ENCODE peak calls at places on chromosomes 16 and 17, in seven cellular contexts. One of them, this sample, is unnamed.

GRCh38 chr16:55056585-55057520 is 126.2 kb downstream of the IRX5 start:
- DNase-seq in GM23248: peak; percentile 45
- DNase-seq in fibroblast of villous mesenchyme: no peak
- DNase-seq in iris pigment epithelial cell: no peak
- DNase-seq in NCI-H2081 treated with DMSO at 0.1 percent for 48 hours: no peak
- DNase-seq in COR-L47: no peak
- DNase-seq in substantia nigra: no peak
- DNase-seq in this sample: no peak

GRCh38 chr16:997440-998051 is 16.0 kb downstream of the SOX8 start:
- DNase-seq in GM23248: peak; percentile 42
- DNase-seq in fibroblast of villous mesenchyme: peak; percentile 28
- DNase-seq in iris pigment epithelial cell: peak; percentile 57
- DNase-seq in NCI-H2081 treated with DMSO at 0.1 percent for 48 hours: no peak
- DNase-seq in COR-L47: peak; percentile 82
- DNase-seq in substantia nigra: no peak
- DNase-seq in this sample: peak; percentile 62

GRCh38 chr16:49020436-49020835 is 261.2 kb downstream of the CBLN1 start:
- DNase-seq in GM23248: no peak
- DNase-seq in fibroblast of villous mesenchyme: no peak
- DNase-seq in iris pigment epithelial cell: no peak
- DNase-seq in NCI-H2081 treated with DMSO at 0.1 percent for 48 hours: no peak
- DNase-seq in COR-L47: no peak
- DNase-seq in substantia nigra: no peak
- DNase-seq in this sample: no peak

GRCh38 chr16:86503830-86504229 is 6.5 kb upstream of the FOXF1 start:
- DNase-seq in GM23248: no peak
- DNase-seq in fibroblast of villous mesenchyme: no peak
- DNase-seq in iris pigment epithelial cell: no peak
- DNase-seq in NCI-H2081 treated with DMSO at 0.1 percent for 48 hours: no peak
- DNase-seq in COR-L47: no peak
- DNase-seq in substantia nigra: no peak
- DNase-seq in this sample: no peak

GRCh38 chr16:28063611-28064061 is at the start of gene GSG1L:
- DNase-seq in GM23248: peak; percentile 12
- DNase-seq in fibroblast of villous mesenchyme: no peak
- DNase-seq in iris pigment epithelial cell: no peak
- DNase-seq in NCI-H2081 treated with DMSO at 0.1 percent for 48 hours: no peak
- DNase-seq in COR-L47: no peak
- DNase-seq in substantia nigra: no peak
- DNase-seq in this sample: no peak

GRCh38 chr17:8674344-8675305 is 44.1 kb upstream of the MYH10 start:
- DNase-seq in GM23248: peak; percentile 55
- DNase-seq in fibroblast of villous mesenchyme: peak; percentile 59
- DNase-seq in iris pigment epithelial cell: no peak
- DNase-seq in NCI-H2081 treated with DMSO at 0.1 percent for 48 hours: no peak
- DNase-seq in COR-L47: no peak
- DNase-seq in substantia nigra: no peak
- DNase-seq in this sample: no peak

GRCh38 chr16:17850626-17851265 is 380.0 kb upstream of the XYLT1 start:
- DNase-seq in GM23248: no peak
- DNase-seq in fibroblast of villous mesenchyme: no peak
- DNase-seq in iris pigment epithelial cell: no peak
- DNase-seq in NCI-H2081 treated with DMSO at 0.1 percent for 48 hours: no peak
- DNase-seq in COR-L47: no peak
- DNase-seq in substantia nigra: no peak
- DNase-seq in this sample: no peak

GRCh38 chr16:46883353-46883689 is 841 bp upstream of the GPT2 start:
- DNase-seq in GM23248: no peak
- DNase-seq in fibroblast of villous mesenchyme: no peak
- DNase-seq in iris pigment epithelial cell: no peak
- DNase-seq in NCI-H2081 treated with DMSO at 0.1 percent for 48 hours: no peak
- DNase-seq in COR-L47: peak; percentile 61
- DNase-seq in substantia nigra: peak; percentile 29
- DNase-seq in this sample: no peak

GRCh38 chr16:61818850-61819249 is 217.4 kb downstream of the CDH8 start:
- DNase-seq in GM23248: no peak
- DNase-seq in fibroblast of villous mesenchyme: no peak
- DNase-seq in iris pigment epithelial cell: no peak
- DNase-seq in NCI-H2081 treated with DMSO at 0.1 percent for 48 hours: no peak
- DNase-seq in COR-L47: no peak
- DNase-seq in substantia nigra: no peak
- DNase-seq in this sample: no peak

GRCh38 chr16:52436646-52437645 is 110.0 kb downstream of the TOX3 start:
- DNase-seq in GM23248: no peak
- DNase-seq in fibroblast of villous mesenchyme: no peak
- DNase-seq in iris pigment epithelial cell: no peak
- DNase-seq in NCI-H2081 treated with DMSO at 0.1 percent for 48 hours: no peak
- DNase-seq in COR-L47: no peak
- DNase-seq in substantia nigra: no peak
- DNase-seq in this sample: no peak

GRCh38 chr16:74574146-74574545 is 32.8 kb downstream of the GLG1 start:
- DNase-seq in GM23248: no peak
- DNase-seq in fibroblast of villous mesenchyme: no peak
- DNase-seq in iris pigment epithelial cell: no peak
- DNase-seq in NCI-H2081 treated with DMSO at 0.1 percent for 48 hours: no peak
- DNase-seq in COR-L47: no peak
- DNase-seq in substantia nigra: no peak
- DNase-seq in this sample: no peak

GRCh38 chr17:9206160-9206988 is 185.1 kb downstream of the NTN1 start:
- DNase-seq in GM23248: no peak
- DNase-seq in fibroblast of villous mesenchyme: no peak
- DNase-seq in iris pigment epithelial cell: no peak
- DNase-seq in NCI-H2081 treated with DMSO at 0.1 percent for 48 hours: no peak
- DNase-seq in COR-L47: no peak
- DNase-seq in substantia nigra: no peak
- DNase-seq in this sample: no peak

GRCh38 chr16:28182183-28182582 is 29.6 kb downstream of the XPO6 start:
- DNase-seq in GM23248: peak; percentile 64
- DNase-seq in fibroblast of villous mesenchyme: peak; percentile 28
- DNase-seq in iris pigment epithelial cell: no peak
- DNase-seq in NCI-H2081 treated with DMSO at 0.1 percent for 48 hours: no peak
- DNase-seq in COR-L47: no peak
- DNase-seq in substantia nigra: no peak
- DNase-seq in this sample: no peak

GRCh38 chr16:57994778-57995177 is 5.7 kb downstream of the ZNF319 start:
- DNase-seq in GM23248: peak; percentile 77
- DNase-seq in fibroblast of villous mesenchyme: peak; percentile 39
- DNase-seq in iris pigment epithelial cell: peak; percentile 51
- DNase-seq in NCI-H2081 treated with DMSO at 0.1 percent for 48 hours: no peak
- DNase-seq in COR-L47: peak; percentile 29
- DNase-seq in substantia nigra: no peak
- DNase-seq in this sample: peak; percentile 40

GRCh38 chr16:78434401-78434800 is 334.9 kb downstream of the WWOX start:
- DNase-seq in GM23248: no peak
- DNase-seq in fibroblast of villous mesenchyme: no peak
- DNase-seq in iris pigment epithelial cell: no peak
- DNase-seq in NCI-H2081 treated with DMSO at 0.1 percent for 48 hours: no peak
- DNase-seq in COR-L47: no peak
- DNase-seq in substantia nigra: no peak
- DNase-seq in this sample: no peak

GRCh38 chr17:45394913-45395568 is 37.6 kb downstream of the ARHGAP27 start:
- DNase-seq in GM23248: peak; percentile 89
- DNase-seq in fibroblast of villous mesenchyme: peak; percentile 86
- DNase-seq in iris pigment epithelial cell: peak; percentile 84
- DNase-seq in NCI-H2081 treated with DMSO at 0.1 percent for 48 hours: no peak
- DNase-seq in COR-L47: peak; percentile 58
- DNase-seq in substantia nigra: no peak
- DNase-seq in this sample: no peak

GRCh38 chr17:58356231-58356630 is 4.2 kb upstream of the SUPT4H1 start:
- DNase-seq in GM23248: no peak
- DNase-seq in fibroblast of villous mesenchyme: no peak
- DNase-seq in iris pigment epithelial cell: no peak
- DNase-seq in NCI-H2081 treated with DMSO at 0.1 percent for 48 hours: no peak
- DNase-seq in COR-L47: no peak
- DNase-seq in substantia nigra: no peak
- DNase-seq in this sample: no peak

GRCh38 chr17:48546924-48547838 is 2.3 kb upstream of the HOXB2 start:
- DNase-seq in GM23248: peak; percentile 59
- DNase-seq in fibroblast of villous mesenchyme: peak; percentile 76
- DNase-seq in iris pigment epithelial cell: no peak
- DNase-seq in NCI-H2081 treated with DMSO at 0.1 percent for 48 hours: peak; percentile 93
- DNase-seq in COR-L47: peak; percentile 48
- DNase-seq in substantia nigra: no peak
- DNase-seq in this sample: no peak

GRCh38 chr16:80997139-80997798 is 9.4 kb downstream of the CMC2 start:
- DNase-seq in GM23248: peak; percentile 12
- DNase-seq in fibroblast of villous mesenchyme: peak; percentile 56
- DNase-seq in iris pigment epithelial cell: peak; percentile 36
- DNase-seq in NCI-H2081 treated with DMSO at 0.1 percent for 48 hours: no peak
- DNase-seq in COR-L47: no peak
- DNase-seq in substantia nigra: no peak
- DNase-seq in this sample: no peak

GRCh38 chr17:70437656-70438055 is 268.3 kb downstream of the KCNJ2 start:
- DNase-seq in GM23248: no peak
- DNase-seq in fibroblast of villous mesenchyme: no peak
- DNase-seq in iris pigment epithelial cell: no peak
- DNase-seq in NCI-H2081 treated with DMSO at 0.1 percent for 48 hours: no peak
- DNase-seq in COR-L47: no peak
- DNase-seq in substantia nigra: no peak
- DNase-seq in this sample: no peak

GRCh38 chr16:72858611-72859493 is 189.1 kb downstream of the ZFHX3 start:
- DNase-seq in GM23248: no peak
- DNase-seq in fibroblast of villous mesenchyme: peak; percentile 73
- DNase-seq in iris pigment epithelial cell: peak; percentile 53
- DNase-seq in NCI-H2081 treated with DMSO at 0.1 percent for 48 hours: no peak
- DNase-seq in COR-L47: no peak
- DNase-seq in substantia nigra: no peak
- DNase-seq in this sample: no peak

GRCh38 chr16:81500833-81501521 is 56.4 kb downstream of the CMIP start:
- DNase-seq in GM23248: no peak
- DNase-seq in fibroblast of villous mesenchyme: peak; percentile 97
- DNase-seq in iris pigment epithelial cell: peak; percentile 87
- DNase-seq in NCI-H2081 treated with DMSO at 0.1 percent for 48 hours: no peak
- DNase-seq in COR-L47: no peak
- DNase-seq in substantia nigra: no peak
- DNase-seq in this sample: peak; percentile 49

GRCh38 chr16:86396318-86396882 is 113.9 kb upstream of the FOXF1 start:
- DNase-seq in GM23248: peak; percentile 83
- DNase-seq in fibroblast of villous mesenchyme: peak; percentile 98
- DNase-seq in iris pigment epithelial cell: peak; percentile 82
- DNase-seq in NCI-H2081 treated with DMSO at 0.1 percent for 48 hours: no peak
- DNase-seq in COR-L47: no peak
- DNase-seq in substantia nigra: no peak
- DNase-seq in this sample: no peak

GRCh38 chr17:35163886-35164285 is 16.3 kb downstream of the UNC45B start:
- DNase-seq in GM23248: no peak
- DNase-seq in fibroblast of villous mesenchyme: no peak
- DNase-seq in iris pigment epithelial cell: no peak
- DNase-seq in NCI-H2081 treated with DMSO at 0.1 percent for 48 hours: no peak
- DNase-seq in COR-L47: no peak
- DNase-seq in substantia nigra: no peak
- DNase-seq in this sample: no peak

GRCh38 chr16:79810449-79811189 is 210.1 kb upstream of the MAF start:
- DNase-seq in GM23248: no peak
- DNase-seq in fibroblast of villous mesenchyme: no peak
- DNase-seq in iris pigment epithelial cell: no peak
- DNase-seq in NCI-H2081 treated with DMSO at 0.1 percent for 48 hours: no peak
- DNase-seq in COR-L47: no peak
- DNase-seq in substantia nigra: no peak
- DNase-seq in this sample: no peak

GRCh38 chr17:49548506-49549310 is 27.0 kb upstream of the NXPH3 start:
- DNase-seq in GM23248: peak; percentile 62
- DNase-seq in fibroblast of villous mesenchyme: peak; percentile 50
- DNase-seq in iris pigment epithelial cell: peak; percentile 47
- DNase-seq in NCI-H2081 treated with DMSO at 0.1 percent for 48 hours: no peak
- DNase-seq in COR-L47: no peak
- DNase-seq in substantia nigra: no peak
- DNase-seq in this sample: no peak

GRCh38 chr16:67490330-67491096 is 7.2 kb upstream of the AGRP start:
- DNase-seq in GM23248: peak; percentile 80
- DNase-seq in fibroblast of villous mesenchyme: no peak
- DNase-seq in iris pigment epithelial cell: peak; percentile 39
- DNase-seq in NCI-H2081 treated with DMSO at 0.1 percent for 48 hours: no peak
- DNase-seq in COR-L47: no peak
- DNase-seq in substantia nigra: no peak
- DNase-seq in this sample: no peak

GRCh38 chr17:20121359-20122235 is 112.4 kb downstream of the SPECC1 start:
- DNase-seq in GM23248: peak; percentile 59
- DNase-seq in fibroblast of villous mesenchyme: peak; percentile 65
- DNase-seq in iris pigment epithelial cell: peak; percentile 49
- DNase-seq in NCI-H2081 treated with DMSO at 0.1 percent for 48 hours: no peak
- DNase-seq in COR-L47: peak; percentile 3
- DNase-seq in substantia nigra: no peak
- DNase-seq in this sample: peak; percentile 44

This sample was measured in T-cell.